ENCODE peak calls at places on chromosomes 12 and 14, in four cellular contexts. One of them, this sample, is unnamed.

GRCh38 chr12:116861331-116861730 is 19.9 kb downstream of the HRK start:
- DNase-seq in aorta: peak; percentile 84
- DNase-seq in anterior cingulate cortex: peak; percentile 45
- DNase-seq in RPMI7951: peak; percentile 76
- DNase-seq in this sample: no peak

GRCh38 chr12:9701380-9702154 is 31.3 kb downstream of the CLECL1 start:
- DNase-seq in RPMI7951: no peak
- DNase-seq in aorta: no peak
- DNase-seq in anterior cingulate cortex: no peak
- DNase-seq in this sample: no peak

GRCh38 chr12:52608161-52608560 is 6.9 kb upstream of the KRT72 start:
- DNase-seq in anterior cingulate cortex: no peak
- DNase-seq in aorta: no peak
- DNase-seq in RPMI7951: no peak
- DNase-seq in this sample: no peak

GRCh38 chr12:109182041-109182839 is 65.9 kb downstream of the ACACB start:
- DNase-seq in anterior cingulate cortex: no peak
- DNase-seq in RPMI7951: peak; percentile 57
- DNase-seq in aorta: peak; percentile 16
- DNase-seq in this sample: no peak

GRCh38 chr12:43102506-43103269 is 449.3 kb downstream of the ADAMTS20 start:
- DNase-seq in aorta: no peak
- DNase-seq in RPMI7951: peak; percentile 43
- DNase-seq in anterior cingulate cortex: no peak
- DNase-seq in this sample: no peak

GRCh38 chr12:104612381-104612780 is 155.6 kb downstream of the CHST11 start:
- DNase-seq in RPMI7951: no peak
- DNase-seq in anterior cingulate cortex: no peak
- DNase-seq in aorta: no peak
- DNase-seq in this sample: no peak

GRCh38 chr12:1920971-1921370 is 2.5 kb upstream of the CACNA2D4 start:
- DNase-seq in anterior cingulate cortex: no peak
- DNase-seq in RPMI7951: no peak
- DNase-seq in aorta: peak; percentile 77
- DNase-seq in this sample: no peak

GRCh38 chr12:115998119-115998633 is 279.3 kb downstream of the MED13L start:
- DNase-seq in anterior cingulate cortex: no peak
- DNase-seq in aorta: no peak
- DNase-seq in RPMI7951: peak; percentile 41
- DNase-seq in this sample: peak; percentile 30

GRCh38 chr14:36477266-36477665 is 42.8 kb downstream of the NKX2-1 start:
- DNase-seq in RPMI7951: peak; percentile 1
- DNase-seq in anterior cingulate cortex: no peak
- DNase-seq in aorta: no peak
- DNase-seq in this sample: no peak

GRCh38 chr12:55072093-55072492 is 52.3 kb downstream of the NEUROD4 start:
- DNase-seq in aorta: no peak
- DNase-seq in RPMI7951: peak; percentile 23
- DNase-seq in anterior cingulate cortex: peak; percentile 18
- DNase-seq in this sample: peak; percentile 56

GRCh38 chr12:15151141-15152091 is 69.8 kb downstream of the RERG start:
- DNase-seq in aorta: no peak
- DNase-seq in anterior cingulate cortex: no peak
- DNase-seq in RPMI7951: peak; percentile 10
- DNase-seq in this sample: no peak

GRCh38 chr14:22848391-22849164 is 12.2 kb downstream of the MMP14 start:
- DNase-seq in anterior cingulate cortex: peak; percentile 33
- DNase-seq in RPMI7951: peak; percentile 96
- DNase-seq in aorta: peak; percentile 93
- DNase-seq in this sample: peak; percentile 82

GRCh38 chr14:103095210-103095778 is 769 bp downstream of the EXOC3L4 start:
- DNase-seq in anterior cingulate cortex: no peak
- DNase-seq in aorta: no peak
- DNase-seq in RPMI7951: no peak
- DNase-seq in this sample: no peak

GRCh38 chr14:91364524-91365270 is 52.9 kb downstream of the CCDC88C start:
- DNase-seq in RPMI7951: no peak
- DNase-seq in aorta: peak; percentile 50
- DNase-seq in anterior cingulate cortex: no peak
- DNase-seq in this sample: no peak

GRCh38 chr14:51520087-51520486 is 131.6 kb upstream of the FRMD6 start:
- DNase-seq in RPMI7951: peak; percentile 23
- DNase-seq in anterior cingulate cortex: no peak
- DNase-seq in aorta: no peak
- DNase-seq in this sample: no peak

GRCh38 chr12:11753151-11753501 is 103.7 kb downstream of the ETV6 start:
- DNase-seq in RPMI7951: no peak
- DNase-seq in aorta: no peak
- DNase-seq in anterior cingulate cortex: no peak
- DNase-seq in this sample: no peak

This sample was measured in NCI-H446 treated with DMSO at 0.1 percent for 48 hours.